ENCODE peak calls at places on chromosomes 2 and 18, in five cellular contexts. F is Calu3, O is nephron progenitor cell, Z is BE2C, B is thoracic aorta. X is an unnamed sample.

GRCh38 chr2:84716564-84716963 is 164.3 kb downstream of the TRABD2A start:
- DNase-seq in Z (no peak), O (no peak), B (no peak), F (no peak), X (no peak)

GRCh38 chr2:222907790-222908431 is 47.1 kb downstream of the ACSL3 start:
- DNase-seq in F (no peak), O (no peak), Z (no peak), B (no peak), X (no peak)

GRCh38 chr2:14941151-14941631 is 308.7 kb downstream of the LRATD1 start:
- DNase-seq in B (no peak), O (no peak), Z (no peak), F (no peak), X (no peak)

GRCh38 chr18:36809590-36810381 is 19.0 kb downstream of the TPGS2 start:
- DNase-seq in F (peak), O (peak), Z (peak), B (no peak), X (peak)

GRCh38 chr2:227853204-227853629 is 18.2 kb upstream of the DAW1 start:
- DNase-seq in Z (no peak), B (peak), F (no peak), O (no peak), X (no peak)

GRCh38 chr18:58842978-58843661 is 21.6 kb upstream of the ZNF532 start:
- DNase-seq in O (peak), Z (no peak), F (no peak), B (no peak), X (peak)

GRCh38 chr2:182068811-182069210 is 83.2 kb downstream of the PPP1R1C start:
- DNase-seq in B (no peak), O (no peak), Z (no peak), F (no peak), X (no peak)

GRCh38 chr2:16096962-16097361 is 156.6 kb downstream of the MYCN start:
- DNase-seq in B (no peak), F (no peak), Z (no peak), O (no peak), X (no peak)

GRCh38 chr2:141941224-141941714 is 189.5 kb downstream of the LRP1B start:
- DNase-seq in Z (no peak), B (no peak), O (no peak), F (no peak), X (no peak)

GRCh38 chr2:191112448-191112901 is 38.3 kb downstream of the STAT4 start:
- DNase-seq in Z (no peak), B (no peak), O (no peak), F (no peak), X (no peak)